ENCODE peak calls at places on chromosome 20, in seven cellular contexts. D is HepG2, F is prostate gland, M is GM12878, V is sigmoid colon, R is transverse colon, O is Panc1. H is an unnamed sample.

GRCh38 chr20:29296256-29297230 is 1960.9 kb upstream of the DEFB115 start:
- DNase-seq in D (no peak), F (no peak), M (no peak), V (no peak), R (no peak), O (no peak), H (peak)

GRCh38 chr20:41615671-41616070 is 2.5 kb downstream of the CHD6 start:
- DNase-seq in D (no peak), F (no peak), M (no peak), V (no peak), R (no peak), O (no peak), H (no peak)

GRCh38 chr20:6480328-6481030 is 287.0 kb upstream of the BMP2 start:
- DNase-seq in D (no peak), F (no peak), M (no peak), V (no peak), R (no peak), O (no peak), H (no peak)

GRCh38 chr20:24332956-24333355 is 136.5 kb upstream of the SYNDIG1 start:
- DNase-seq in D (no peak), F (no peak), M (no peak), V (no peak), R (no peak), O (no peak), H (no peak)

GRCh38 chr20:57435498-57436222 is 44.5 kb downstream of the RBM38 start:
- DNase-seq in D (peak), F (peak), M (no peak), V (peak), R (peak), O (no peak), H (no peak)

GRCh38 chr20:60246751-60247150 is 288.5 kb downstream of the CDH26 start:
- DNase-seq in D (no peak), F (no peak), M (no peak), V (peak), R (no peak), O (no peak), H (no peak)

GRCh38 chr20:53582574-53583351 is 10.9 kb downstream of the ZNF217 start:
- DNase-seq in D (peak), F (no peak), M (no peak), V (peak), R (no peak), O (no peak), H (no peak)

GRCh38 chr20:15593061-15593460 is 980.2 kb downstream of the KIF16B start:
- DNase-seq in D (no peak), F (no peak), M (no peak), V (no peak), R (no peak), O (no peak), H (no peak)

GRCh38 chr20:33653218-33653899 is 8.8 kb upstream of the C20orf144 start:
- DNase-seq in D (peak), F (no peak), M (no peak), V (peak), R (peak), O (peak), H (no peak)

GRCh38 chr20:45972500-45973183 is 639 bp upstream of the ZNF335 start:
- DNase-seq in D (no peak), F (no peak), M (no peak), V (peak), R (peak), O (no peak), H (no peak)

GRCh38 chr20:663315-664090 is 10.5 kb upstream of the SRXN1 start:
- DNase-seq in D (no peak), F (no peak), M (no peak), V (no peak), R (no peak), O (no peak), H (no peak)

GRCh38 chr20:25987073-25987927 is 290.6 kb upstream of the ZNF337 start:
- DNase-seq in D (no peak), F (no peak), M (no peak), V (no peak), R (peak), O (peak), H (no peak)

GRCh38 chr20:32443386-32443974 is 85.3 kb downstream of the ASXL1 start:
- DNase-seq in D (no peak), F (no peak), M (no peak), V (peak), R (peak), O (no peak), H (no peak)

GRCh38 chr20:45967551-45968080 is 4.4 kb downstream of the ZNF335 start:
- DNase-seq in D (no peak), F (no peak), M (no peak), V (peak), R (no peak), O (no peak), H (no peak)

GRCh38 chr20:34883087-34883688 is 6.8 kb downstream of the ACSS2 start:
- DNase-seq in D (no peak), F (no peak), M (no peak), V (no peak), R (no peak), O (no peak), H (no peak)

GRCh38 chr20:32356935-32357868 is 929 bp upstream of the ASXL1 start:
- DNase-seq in D (peak), F (peak), M (peak), V (no peak), R (peak), O (peak), H (no peak)

GRCh38 chr20:14984305-14984704 is 646.9 kb upstream of the FLRT3 start:
- DNase-seq in D (no peak), F (no peak), M (no peak), V (no peak), R (no peak), O (no peak), H (no peak)

GRCh38 chr20:32387262-32387661 is 29.1 kb downstream of the ASXL1 start:
- DNase-seq in D (no peak), F (no peak), M (no peak), V (no peak), R (no peak), O (no peak), H (no peak)

GRCh38 chr20:60086936-60087562 is 128.8 kb downstream of the CDH26 start:
- DNase-seq in D (no peak), F (no peak), M (no peak), V (peak), R (no peak), O (no peak), H (no peak)

DNA sequence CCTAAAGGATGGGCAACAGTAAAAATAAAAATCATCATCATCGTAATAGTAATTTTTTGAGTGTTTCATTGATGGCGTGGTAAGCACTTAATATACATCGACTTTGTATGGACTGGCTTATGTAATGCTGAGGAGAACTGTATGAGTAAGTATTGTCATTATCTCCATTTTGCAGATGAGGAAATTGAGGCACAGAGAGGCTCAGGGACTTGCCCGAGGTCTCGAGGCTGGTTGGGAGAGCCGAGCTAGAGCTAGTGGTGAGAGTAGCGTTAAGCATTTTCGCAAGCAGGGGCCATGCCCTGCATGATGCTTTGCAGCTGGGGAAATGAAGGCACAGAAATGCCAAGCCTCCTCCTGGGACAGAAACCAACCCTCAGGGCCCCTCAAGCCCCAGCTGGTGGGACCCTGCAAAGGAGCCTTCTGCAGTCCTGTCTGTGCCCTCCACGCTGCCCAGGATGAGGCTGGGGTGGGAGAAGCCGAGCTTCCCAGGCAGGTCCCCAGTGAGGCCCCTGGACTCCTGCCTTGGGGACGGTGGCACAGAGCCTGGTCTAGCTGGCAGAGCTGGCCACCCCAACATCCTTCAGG is 31.1 kb upstream of the STX16 start:
- DNase-seq in D (no peak), F (no peak), M (no peak), V (no peak), R (no peak), O (no peak), H (no peak)
- TF ChIP-seq POLR2AphosphoS5 in D (no peak), F (no peak), M (no peak), V (no peak), R (no peak), O (peak), H (no peak)

DNA sequence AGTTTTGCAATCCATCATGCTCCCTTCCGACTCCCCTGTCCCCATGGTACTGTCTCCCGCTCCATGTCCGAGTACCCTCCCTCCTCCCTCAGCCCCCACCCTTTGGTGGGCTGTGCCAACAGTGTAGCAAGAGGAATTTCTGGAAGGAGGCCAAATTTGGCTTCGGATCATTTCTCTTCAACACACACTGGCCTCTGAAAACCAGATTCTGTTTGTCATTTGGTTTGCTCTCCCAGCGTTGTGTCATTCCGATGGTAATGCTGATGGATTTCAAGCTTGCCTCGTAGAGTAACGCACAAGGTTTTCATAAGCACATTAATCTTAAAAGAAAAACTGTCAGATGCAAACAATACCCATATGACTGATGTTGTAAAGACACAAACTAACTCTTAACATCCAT is 22.9 kb upstream of the PAX1 start:
- DNase-seq in D (no peak), F (no peak), M (no peak), V (no peak), R (no peak), O (no peak), H (no peak)
- TF ChIP-seq POLR2AphosphoS5 in D (no peak), F (no peak), M (no peak), V (no peak), R (no peak), O (no peak), H (no peak)

GRCh38 chr20:49432562-49432961 is 49.9 kb downstream of the KCNB1 start:
- DNase-seq in D (no peak), F (no peak), M (no peak), V (no peak), R (no peak), O (no peak), H (no peak)
- TF ChIP-seq POLR2AphosphoS5 in D (no peak), F (no peak), M (no peak), V (no peak), R (no peak), O (no peak), H (no peak)

DNA sequence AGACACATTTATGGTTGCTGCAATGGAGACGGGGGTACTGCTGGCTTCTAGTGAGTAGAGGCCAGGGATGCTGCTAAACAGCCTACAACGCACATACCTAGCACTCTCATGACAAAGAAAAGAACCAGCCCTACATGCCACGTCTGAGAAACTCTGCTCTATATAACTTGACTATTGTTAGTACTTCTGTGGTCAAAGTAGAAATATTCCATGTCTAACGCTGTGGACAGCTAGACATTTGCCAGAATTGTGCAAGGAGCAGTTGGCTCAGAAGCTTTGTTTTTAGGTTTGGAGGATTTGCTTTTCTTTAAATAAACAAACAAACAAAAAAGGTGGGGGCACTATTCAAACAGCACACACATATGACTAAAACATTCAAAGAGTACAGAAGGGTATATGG is 20.5 kb downstream of the UBE2V1 start:
- DNase-seq in D (no peak), F (no peak), M (no peak), V (no peak), R (no peak), O (no peak), H (no peak)
- TF ChIP-seq POLR2AphosphoS5 in D (no peak), F (no peak), M (no peak), V (peak), R (peak), O (no peak), H (no peak)

GRCh38 chr20:5118220-5119142 is 1.3 kb downstream of the PCNA start:
- DNase-seq in D (no peak), F (no peak), M (no peak), V (no peak), R (no peak), O (no peak), H (no peak)

GRCh38 chr20:5119435-5120188 is at the start of gene PCNA:
- DNase-seq in D (peak), F (peak), M (peak), V (peak), R (peak), O (peak), H (peak)

GRCh38 chr20:5119143-5119434 is 669 bp downstream of the PCNA start:
- DNase-seq in D (no peak), F (no peak), M (no peak), V (no peak), R (no peak), O (no peak), H (no peak)

GRCh38 chr20:5122861-5123260 is 3.1 kb upstream of the PCNA start:
- DNase-seq in D (no peak), F (no peak), M (no peak), V (no peak), R (no peak), O (no peak), H (no peak)

GRCh38 chr20:5120189-5120484 is 379 bp upstream of the PCNA start:
- DNase-seq in D (no peak), F (no peak), M (no peak), V (no peak), R (no peak), O (no peak), H (no peak)
- TF ChIP-seq POLR2AphosphoS5 in D (peak), F (no peak), M (no peak), V (no peak), R (no peak), O (no peak), H (no peak)

DNA sequence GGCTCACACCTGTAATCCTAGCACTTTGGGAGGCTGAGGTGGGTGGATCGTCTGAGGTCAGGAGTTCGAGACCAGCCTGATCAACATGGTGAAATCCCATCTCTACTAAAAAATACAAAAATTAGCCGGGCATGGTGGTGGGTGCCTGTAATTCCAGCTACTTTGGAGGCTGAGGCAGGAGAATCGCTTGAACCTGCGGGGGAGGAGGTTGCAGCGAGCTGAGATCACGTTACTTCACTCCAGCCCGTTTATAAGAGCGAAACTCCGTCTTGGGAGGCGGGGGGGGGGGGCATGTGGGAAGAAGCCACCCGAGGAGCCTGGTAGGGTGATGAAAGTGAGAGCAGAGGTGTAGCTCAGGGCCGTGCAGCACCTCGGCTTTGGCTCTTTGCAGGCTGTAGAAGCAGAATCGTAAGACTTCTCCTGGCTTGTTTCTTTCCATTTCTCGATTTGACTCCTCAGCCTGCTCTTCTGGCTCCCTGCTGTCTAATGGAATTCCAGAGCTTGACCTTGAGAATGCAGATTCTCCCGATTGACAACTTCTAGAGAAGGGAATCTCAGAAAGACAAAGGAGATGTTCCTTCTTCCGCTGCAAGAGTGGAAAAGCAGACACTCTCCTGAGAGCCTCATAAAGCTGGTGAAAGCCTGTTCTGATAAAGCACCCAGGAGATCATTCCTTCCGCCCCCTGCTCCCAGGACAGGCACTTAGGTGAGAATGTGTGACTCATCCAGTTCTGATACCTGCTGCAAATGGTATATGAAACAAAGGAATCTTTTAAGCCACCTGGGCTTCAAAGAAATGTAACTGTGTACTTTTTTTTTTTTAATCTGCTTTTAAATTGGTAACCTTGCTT is 26.0 kb upstream of the PPP1R16B start:
- DNase-seq in D (no peak), F (no peak), M (no peak), V (no peak), R (no peak), O (no peak), H (no peak)
- TF ChIP-seq POLR2AphosphoS5 in D (no peak), F (no peak), M (no peak), V (no peak), R (no peak), O (no peak), H (no peak)

GRCh38 chr20:19969106-19969505 is 48.1 kb upstream of the NAA20 start:
- DNase-seq in D (no peak), F (no peak), M (no peak), V (no peak), R (no peak), O (no peak), H (no peak)

GRCh38 chr20:19970256-19970765 is 46.9 kb upstream of the NAA20 start:
- DNase-seq in D (no peak), F (no peak), M (no peak), V (no peak), R (no peak), O (no peak), H (no peak)

GRCh38 chr20:19968488-19969073 is 48.6 kb upstream of the NAA20 start:
- DNase-seq in D (no peak), F (no peak), M (no peak), V (no peak), R (no peak), O (no peak), H (no peak)

GRCh38 chr20:19969507-19970255 is 47.5 kb upstream of the NAA20 start:
- DNase-seq in D (no peak), F (no peak), M (no peak), V (no peak), R (no peak), O (no peak), H (no peak)

DNA sequence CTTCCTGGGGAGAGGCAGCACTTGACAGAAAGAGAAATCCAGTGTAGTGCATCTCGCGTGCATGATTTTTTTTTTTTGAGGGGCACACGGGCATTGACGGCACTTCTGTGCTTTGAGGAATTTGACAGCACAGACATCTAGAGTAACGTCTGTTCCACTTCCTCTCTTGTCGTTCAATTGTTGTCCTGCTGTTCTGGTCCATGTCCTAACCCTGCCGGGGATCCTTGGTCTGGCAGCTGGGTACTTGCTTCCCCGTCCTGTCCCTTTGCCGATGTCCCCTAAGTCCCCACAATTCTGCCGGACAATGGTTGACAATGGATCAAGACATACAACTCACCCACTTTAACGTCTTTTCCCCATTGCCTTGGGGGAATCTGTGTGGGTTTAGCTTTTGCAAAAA is 46.0 kb upstream of the NAA20 start:
- DNase-seq in D (no peak), F (no peak), M (no peak), V (no peak), R (no peak), O (no peak), H (no peak)
- TF ChIP-seq POLR2AphosphoS5 in D (no peak), F (no peak), M (no peak), V (peak), R (no peak), O (no peak), H (no peak)

GRCh38 chr20:8414611-8415274 is 282.7 kb downstream of the PLCB1 start:
- DNase-seq in D (peak), F (no peak), M (peak), V (no peak), R (no peak), O (no peak), H (no peak)
- TF ChIP-seq POLR2AphosphoS5 in D (no peak), F (no peak), M (no peak), V (no peak), R (no peak), O (no peak), H (no peak)

GRCh38 chr20:61271273-61272221 is 19.5 kb downstream of the CDH4 start:
- DNase-seq in D (no peak), F (no peak), M (no peak), V (no peak), R (no peak), O (no peak), H (no peak)

GRCh38 chr20:61279621-61280150 is 27.6 kb downstream of the CDH4 start:
- DNase-seq in D (no peak), F (no peak), M (no peak), V (no peak), R (no peak), O (no peak), H (no peak)

GRCh38 chr20:61278296-61278695 is 26.2 kb downstream of the CDH4 start:
- DNase-seq in D (no peak), F (no peak), M (no peak), V (no peak), R (no peak), O (no peak), H (no peak)

GRCh38 chr20:61274326-61274725 is 22.3 kb downstream of the CDH4 start:
- DNase-seq in D (no peak), F (no peak), M (no peak), V (no peak), R (no peak), O (no peak), H (no peak)
- TF ChIP-seq POLR2AphosphoS5 in D (no peak), F (no peak), M (no peak), V (no peak), R (no peak), O (no peak), H (no peak)

H was measured in esophagus muscularis mucosa.